ENCODE peak calls at places on chromosome 12, in nine cellular contexts. W is stomach, K is breast epithelium, F is GM12891, I is transverse colon, A is suprapubic skin, D is esophagus muscularis mucosa, L is spleen, T is H1. C is an unnamed sample.

GRCh38 chr12:120156315-120157259 is 37.9 kb downstream of the GCN1 start:
- DNase-seq in W (no peak), K (no peak), F (no peak), I (no peak), A (no peak), D (no peak), L (no peak), T (no peak), C (no peak)

GRCh38 chr12:44154128-44154527 is 318.2 kb downstream of the TMEM117 start:
- DNase-seq in W (no peak), K (no peak), F (no peak), I (no peak), A (no peak), D (no peak), L (no peak), T (no peak), C (no peak)

GRCh38 chr12:25529738-25530137 is 23.3 kb downstream of the LMNTD1 start:
- DNase-seq in W (no peak), K (no peak), F (no peak), I (no peak), A (no peak), D (no peak), L (no peak), T (no peak), C (no peak)

GRCh38 chr12:68279227-68280054 is 26.0 kb upstream of the IL22 start:
- DNase-seq in W (no peak), K (no peak), F (no peak), I (no peak), A (no peak), D (no peak), L (no peak), T (no peak), C (no peak)

GRCh38 chr12:72270246-72270645 is 1.9 kb upstream of the TRHDE start:
- DNase-seq in W (no peak), K (no peak), F (no peak), I (no peak), A (no peak), D (no peak), L (no peak), T (no peak), C (no peak)

GRCh38 chr12:2627343-2628191 is 167.2 kb upstream of the FKBP4 start:
- DNase-seq in W (peak), K (no peak), F (no peak), I (no peak), A (no peak), D (no peak), L (no peak), T (no peak), C (no peak)

GRCh38 chr12:70372881-70373280 is 6.8 kb downstream of the KCNMB4 start:
- DNase-seq in W (no peak), K (no peak), F (no peak), I (no peak), A (no peak), D (no peak), L (no peak), T (no peak), C (no peak)

GRCh38 chr12:48858043-48858442 is 6.1 kb upstream of the DDX23 start:
- DNase-seq in W (no peak), K (no peak), F (no peak), I (no peak), A (no peak), D (no peak), L (no peak), T (no peak), C (no peak)

GRCh38 chr12:131975228-131975627 is 25.5 kb downstream of the EP400 start:
- DNase-seq in W (no peak), K (no peak), F (no peak), I (no peak), A (no peak), D (no peak), L (no peak), T (no peak), C (no peak)

GRCh38 chr12:31517994-31518393 is 72.9 kb downstream of the DENND5B start:
- DNase-seq in W (no peak), K (no peak), F (no peak), I (no peak), A (no peak), D (no peak), L (no peak), T (no peak), C (no peak)

GRCh38 chr12:103278329-103278728 is 217.4 kb downstream of the C12orf42 start:
- DNase-seq in W (no peak), K (no peak), F (no peak), I (no peak), A (no peak), D (no peak), L (no peak), T (no peak), C (no peak)

GRCh38 chr12:107396991-107397390 is 288.6 kb upstream of the PWP1 start:
- DNase-seq in W (no peak), K (no peak), F (no peak), I (no peak), A (no peak), D (no peak), L (no peak), T (no peak), C (no peak)

GRCh38 chr12:26028953-26029740 is 70.7 kb downstream of the RASSF8 start:
- DNase-seq in W (no peak), K (no peak), F (no peak), I (peak), A (no peak), D (no peak), L (no peak), T (no peak), C (peak)

GRCh38 chr12:52090291-52090690 is 10.8 kb downstream of the SMIM41 start:
- DNase-seq in W (no peak), K (no peak), F (no peak), I (no peak), A (no peak), D (no peak), L (no peak), T (no peak), C (no peak)

GRCh38 chr12:62834406-62834805 is 100.5 kb downstream of the PPM1H start:
- DNase-seq in W (no peak), K (no peak), F (no peak), I (peak), A (no peak), D (no peak), L (no peak), T (no peak), C (no peak)

GRCh38 chr12:113933201-113933786 is 32.8 kb downstream of the RBM19 start:
- DNase-seq in W (no peak), K (no peak), F (no peak), I (no peak), A (no peak), D (no peak), L (no peak), T (no peak), C (no peak)

GRCh38 chr12:77685112-77685511 is 145.6 kb upstream of the NAV3 start:
- DNase-seq in W (peak), K (no peak), F (no peak), I (peak), A (no peak), D (no peak), L (no peak), T (no peak), C (no peak)

GRCh38 chr12:57853864-57854556 is 7.5 kb upstream of the CTDSP2 start:
- DNase-seq in W (no peak), K (no peak), F (no peak), I (no peak), A (no peak), D (no peak), L (no peak), T (no peak), C (no peak)

GRCh38 chr12:38601970-38602369 is 285.4 kb downstream of the ALG10B start:
- DNase-seq in W (no peak), K (no peak), F (no peak), I (no peak), A (no peak), D (no peak), L (no peak), T (no peak), C (no peak)

GRCh38 chr12:52552681-52553195 is at the start of gene KRT71:
- DNase-seq in W (no peak), K (no peak), F (no peak), I (no peak), A (no peak), D (no peak), L (no peak), T (no peak), C (no peak)

GRCh38 chr12:32595251-32595650 is 83.8 kb upstream of the DNM1L start:
- DNase-seq in W (no peak), K (no peak), F (no peak), I (no peak), A (no peak), D (no peak), L (no peak), T (no peak), C (no peak)

GRCh38 chr12:89971880-89972279 is 263.2 kb upstream of the ATP2B1 start:
- DNase-seq in W (no peak), K (no peak), F (no peak), I (no peak), A (no peak), D (no peak), L (no peak), T (no peak), C (no peak)

GRCh38 chr12:129193263-129193871 is 340.1 kb downstream of the GLT1D1 start:
- DNase-seq in W (peak), K (no peak), F (peak), I (peak), A (no peak), D (no peak), L (no peak), T (peak), C (no peak)

GRCh38 chr12:25734529-25735180 is 181.6 kb upstream of the LMNTD1 start:
- DNase-seq in W (no peak), K (no peak), F (no peak), I (no peak), A (no peak), D (no peak), L (no peak), T (no peak), C (no peak)

GRCh38 chr12:51886021-51886710 is 1.7 kb upstream of the ANKRD33 start:
- DNase-seq in W (no peak), K (no peak), F (no peak), I (peak), A (peak), D (no peak), L (peak), T (no peak), C (no peak)

GRCh38 chr12:62802981-62803380 is 132.0 kb downstream of the PPM1H start:
- DNase-seq in W (no peak), K (no peak), F (no peak), I (no peak), A (no peak), D (no peak), L (no peak), T (no peak), C (no peak)

GRCh38 chr12:115736360-115736759 is 541.1 kb downstream of the MED13L start:
- DNase-seq in W (no peak), K (no peak), F (no peak), I (no peak), A (no peak), D (no peak), L (no peak), T (no peak), C (no peak)

GRCh38 chr12:19031032-19031431 is 98.5 kb upstream of the PLEKHA5 start:
- DNase-seq in W (no peak), K (no peak), F (no peak), I (no peak), A (no peak), D (no peak), L (no peak), T (no peak), C (no peak)

GRCh38 chr12:85301054-85301453 is 21.0 kb downstream of the ALX1 start:
- DNase-seq in W (no peak), K (no peak), F (no peak), I (no peak), A (no peak), D (no peak), L (no peak), T (no peak), C (no peak)

GRCh38 chr12:110168732-110169455 is 44.7 kb downstream of the IFT81 start:
- DNase-seq in W (no peak), K (no peak), F (no peak), I (no peak), A (no peak), D (no peak), L (no peak), T (no peak), C (no peak)

GRCh38 chr12:51821423-51822260 is 26.9 kb downstream of the FIGNL2 start:
- DNase-seq in W (no peak), K (no peak), F (no peak), I (no peak), A (no peak), D (no peak), L (peak), T (no peak), C (no peak)

GRCh38 chr12:14284189-14284722 is 81.2 kb upstream of the ATF7IP start:
- DNase-seq in W (no peak), K (no peak), F (no peak), I (no peak), A (no peak), D (no peak), L (no peak), T (no peak), C (no peak)

GRCh38 chr12:56629459-56630179 is 507 bp downstream of the BAZ2A start:
- DNase-seq in W (no peak), K (no peak), F (no peak), I (peak), A (no peak), D (no peak), L (no peak), T (no peak), C (no peak)
- TF ChIP-seq POLR2A in W (no peak), K (no peak), F (peak), I (no peak), A (no peak), D (no peak), L (no peak), T (no peak), C (peak)

DNA sequence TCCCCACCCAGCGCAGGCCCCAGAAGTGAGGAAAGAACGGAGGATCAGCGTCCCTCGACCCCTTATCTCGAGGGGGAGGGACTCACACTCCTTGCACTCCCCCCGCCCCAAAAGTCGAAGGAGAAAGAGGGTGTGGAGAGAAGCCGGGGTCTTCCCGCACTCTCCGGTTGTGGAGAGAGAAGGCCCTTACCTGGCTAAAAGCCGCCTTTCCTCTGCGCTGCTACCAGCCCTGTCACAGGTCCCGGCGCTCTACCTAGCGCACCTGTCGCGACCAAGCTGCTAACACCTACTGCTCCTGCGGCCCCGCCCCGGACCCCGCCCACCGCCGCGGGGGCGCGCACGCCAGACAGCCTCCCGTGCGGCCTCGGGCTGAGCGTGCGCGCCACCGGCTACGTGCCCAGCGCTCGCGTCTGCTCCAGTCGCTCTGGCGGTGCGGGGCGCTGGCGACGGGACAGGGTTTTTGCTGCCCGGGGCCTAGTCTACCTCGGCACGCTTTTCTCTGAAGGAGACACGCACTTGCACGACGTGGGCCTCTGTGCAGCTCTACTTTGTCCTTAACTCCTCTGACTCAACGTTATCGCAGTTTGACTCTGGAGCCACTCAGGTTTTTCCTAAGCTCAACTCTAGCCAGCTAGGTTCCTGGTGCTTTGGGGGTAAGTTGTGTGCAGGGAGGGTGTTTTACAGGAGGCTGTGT is at the start of gene LIMA1:
- DNase-seq in W (peak), K (peak), F (peak), I (peak), A (peak), D (peak), L (peak), T (peak), C (peak)
- TF ChIP-seq POLR2AphosphoS5 in W (peak), K (peak), F (peak), I (peak), A (no peak), D (peak), L (peak), T (peak), C (peak)

DNA sequence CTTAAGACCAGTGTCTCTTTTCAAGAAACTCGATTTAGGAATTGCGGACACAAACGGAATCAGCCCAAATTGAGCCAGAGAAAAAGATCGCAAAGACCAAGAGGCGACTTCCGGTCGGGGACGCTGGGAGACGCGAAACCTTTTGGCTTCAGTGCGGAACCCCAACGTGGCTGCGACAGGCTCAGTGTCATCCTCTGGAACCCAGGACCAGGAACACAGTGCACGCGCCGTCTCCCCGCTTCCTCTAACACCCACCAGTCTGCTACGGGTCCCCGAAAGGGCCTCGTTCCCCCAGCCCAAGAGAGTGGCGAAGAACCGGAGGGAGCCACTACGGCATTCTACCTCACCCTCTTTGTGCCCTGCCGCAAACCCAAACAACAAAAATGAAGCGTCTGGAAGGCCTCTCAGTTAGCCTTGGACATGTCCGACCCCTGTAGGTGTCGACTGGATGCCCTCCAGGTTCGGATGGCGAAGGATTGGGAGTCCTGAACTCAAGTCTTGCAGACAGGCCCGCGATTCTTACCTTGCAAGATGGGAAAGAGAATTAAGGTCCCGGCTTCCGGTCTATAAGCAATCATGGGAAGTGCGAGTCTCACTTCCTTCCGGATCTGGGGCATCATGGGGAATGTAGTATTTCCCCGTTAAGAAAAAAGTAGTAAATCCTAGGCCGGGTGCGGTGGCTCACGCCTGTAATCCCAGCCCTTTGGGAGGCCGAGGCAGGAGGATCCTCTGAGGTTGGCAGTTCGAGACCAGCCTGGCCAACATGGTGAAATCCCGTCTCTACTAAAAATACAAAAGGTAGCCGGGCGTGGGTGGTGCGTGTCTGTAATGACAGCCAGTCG is at the start of gene RPL6:
- DNase-seq in W (peak), K (peak), F (peak), I (peak), A (peak), D (peak), L (peak), T (no peak), C (peak)
- TF ChIP-seq POLR2A in W (no peak), K (peak), F (peak), I (peak), A (peak), D (peak), L (peak), T (peak), C (peak)

DNA sequence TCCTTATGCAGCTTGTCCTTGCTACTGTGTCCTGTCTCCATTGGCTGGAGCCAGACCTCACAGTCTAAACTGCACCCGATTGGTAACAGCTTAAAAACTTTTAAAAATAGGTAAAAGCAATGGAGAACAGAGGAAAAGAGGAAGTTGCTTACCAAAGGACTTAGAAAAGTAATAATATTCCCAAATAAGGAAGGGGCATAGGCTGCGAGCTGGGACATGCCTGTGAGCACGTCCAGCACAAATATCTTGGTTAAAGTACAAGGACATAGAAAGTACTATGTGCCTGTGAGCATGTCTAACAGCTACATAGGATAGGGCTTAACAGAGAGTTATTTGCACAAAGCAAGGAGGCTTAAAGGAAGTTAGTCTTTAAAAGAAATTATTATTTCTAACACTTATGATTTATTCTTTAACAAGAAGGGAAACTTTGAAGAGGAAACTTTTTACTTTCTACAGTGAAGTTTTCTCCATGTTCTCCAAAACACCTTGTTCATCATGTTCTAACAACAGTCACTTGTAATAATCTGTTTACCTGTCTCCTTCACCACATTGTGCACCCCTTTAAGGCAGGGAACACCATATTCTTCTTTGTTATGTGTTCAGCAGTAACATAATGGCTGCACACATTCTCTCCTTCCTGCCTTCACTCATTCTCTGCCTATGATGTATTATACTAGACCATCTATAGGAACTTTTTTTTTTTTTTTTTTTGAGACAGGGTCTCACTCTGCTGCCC is 9.8 kb upstream of the UBE2N start:
- DNase-seq in W (no peak), K (no peak), F (no peak), I (no peak), A (no peak), D (no peak), L (no peak), T (no peak), C (no peak)
- TF ChIP-seq POLR2AphosphoS5 in W (no peak), K (no peak), F (no peak), I (no peak), A (no peak), D (no peak), L (no peak), T (no peak), C (no peak)

GRCh38 chr12:21657336-21658077 is at the start of gene LDHB:
- DNase-seq in W (peak), K (peak), F (peak), I (peak), A (peak), D (peak), L (peak), T (peak), C (peak)
- TF ChIP-seq POLR2A in W (no peak), K (peak), F (peak), I (peak), A (peak), D (peak), L (peak), T (peak), C (peak)